ENCODE peak calls at places on chromosomes 1 and 21, in eight cellular contexts. Y is fibroblast of lung; K is activated T-helper 1 cell treated with anti-CD3 and anti-CD28 coated beads, Interleukin-2, amount 50 U/mL, for 16 hours; Z is foreskin keratinocyte; F is tibial artery; S is hypothalamus; H is left ventricle myocardium inferior; X is EL. T is an unnamed sample.
A peak's percentile ranks its signal among the peaks of the same experiment; 100 is the strongest.

GRCh38 chr1:184298321-184299052 is 88.3 kb upstream of the C1orf21 start:
- DNase-seq in Z (no peak), F (no peak), H (no peak), Y (no peak), S (no peak), K (no peak), X (peak; percentile 57), T (peak; percentile 36)

GRCh38 chr1:212638419-212639151 is 30.0 kb downstream of the ATF3 start:
- DNase-seq in X (peak; percentile 62), S (no peak), Y (peak; percentile 24), F (no peak), K (no peak), Z (no peak), H (peak; percentile 32), T (peak; percentile 17)

GRCh38 chr1:198015317-198015716 is 98.1 kb downstream of the LHX9 start:
- DNase-seq in X (no peak), Z (no peak), Y (no peak), K (no peak), F (no peak), S (no peak), H (no peak), T (no peak)

GRCh38 chr1:186375929-186376330 is 292 bp downstream of the ODR4 start:
- DNase-seq in K (no peak), F (no peak), S (no peak), H (no peak), Z (no peak), X (no peak), Y (no peak), T (no peak)

GRCh38 chr1:23909412-23909811 is 3.8 kb downstream of the CNR2 start:
- DNase-seq in H (no peak), X (no peak), S (no peak), Y (no peak), F (no peak), K (no peak), Z (no peak), T (no peak)

GRCh38 chr21:44421901-44422840 is 33.1 kb upstream of the LRRC3 start:
- DNase-seq in H (peak; percentile 10), K (no peak), X (no peak), F (peak; percentile 11), Y (no peak), Z (no peak), S (no peak), T (no peak)

GRCh38 chr21:39818557-39818956 is 48.7 kb upstream of the PCP4 start:
- DNase-seq in F (no peak), S (no peak), Y (no peak), Z (no peak), K (no peak), H (no peak), X (no peak), T (no peak)

GRCh38 chr1:44962729-44963128 is 23.7 kb downstream of the EIF2B3 start:
- DNase-seq in Z (no peak), S (no peak), X (no peak), Y (no peak), K (no peak), H (no peak), F (no peak), T (peak; percentile 42)

GRCh38 chr1:93552751-93553455 is 105.0 kb downstream of the FNBP1L start:
- DNase-seq in H (peak; percentile 50), X (peak; percentile 48), Z (peak; percentile 24), S (no peak), K (no peak), F (no peak), Y (peak; percentile 57), T (peak; percentile 82)

GRCh38 chr1:226973371-226973897 is 33.3 kb downstream of the COQ8A start:
- DNase-seq in H (peak; percentile 56), S (no peak), K (no peak), Y (no peak), X (no peak), Z (no peak), F (peak; percentile 62), T (no peak)

GRCh38 chr1:18470650-18471355 is 9.9 kb upstream of the KLHDC7A start:
- DNase-seq in K (no peak), Y (no peak), F (no peak), Z (no peak), S (no peak), X (no peak), H (no peak), T (no peak)

GRCh38 chr1:66177483-66177882 is 356.5 kb upstream of the SGIP1 start:
- DNase-seq in Y (no peak), S (no peak), Z (no peak), X (no peak), H (no peak), F (no peak), K (no peak), T (no peak)

GRCh38 chr1:111602302-111602701 is 17.3 kb upstream of the RAP1A start:
- DNase-seq in K (no peak), X (no peak), H (no peak), Z (no peak), F (no peak), S (no peak), Y (no peak), T (no peak)

GRCh38 chr1:200740291-200741212 is 1.9 kb downstream of the CAMSAP2 start:
- DNase-seq in K (no peak), F (no peak), H (no peak), Y (peak; percentile 35), Z (no peak), X (peak; percentile 18), S (no peak), T (no peak)

GRCh38 chr1:200905411-200906052 is 10.8 kb downstream of the INAVA start:
- DNase-seq in S (no peak), Z (peak; percentile 80), F (no peak), X (no peak), Y (no peak), K (no peak), H (no peak), T (no peak)

GRCh38 chr1:241167121-241167619 is 189.8 kb downstream of the RGS7 start:
- DNase-seq in F (no peak), K (no peak), Z (no peak), X (no peak), S (no peak), H (no peak), Y (no peak), T (no peak)

GRCh38 chr1:214187152-214187900 is 93.6 kb upstream of the SMYD2 start:
- DNase-seq in H (no peak), S (no peak), Z (no peak), Y (no peak), K (no peak), F (no peak), X (no peak), T (no peak)

GRCh38 chr1:228207851-228208821 is at the start of gene OBSCN:
- DNase-seq in X (no peak), Z (no peak), S (no peak), K (no peak), Y (no peak), F (no peak), H (peak; percentile 73), T (no peak)

GRCh38 chr1:6502000-6502891 is 10.8 kb upstream of the PLEKHG5 start:
- DNase-seq in Y (peak; percentile 42), S (no peak), F (peak; percentile 78), K (no peak), H (peak; percentile 90), Z (no peak), X (no peak), T (peak; percentile 79)

GRCh38 chr1:4227986-4228385 is 327.9 kb upstream of the C1orf174 start:
- DNase-seq in H (no peak), S (no peak), F (no peak), Z (no peak), K (no peak), Y (no peak), X (no peak), T (no peak)

GRCh38 chr1:169546087-169546995 is 39.9 kb downstream of the F5 start:
- DNase-seq in Y (peak; percentile 89), X (peak; percentile 66), F (peak; percentile 41), Z (peak; percentile 31), S (peak; percentile 63), H (no peak), K (no peak), T (peak; percentile 82)